ENCODE peak calls at places on chromosomes 5 and 9, in six cellular contexts. Y is nephron progenitor cell, Q is IMR-90, F is suprapubic skin, S is GM10248, X is GM12865. G is an unnamed sample.

GRCh38 chr9:101639301-101639700 is 44.5 kb upstream of the PPP3R2 start:
- DNase-seq in Q (no peak), S (no peak), X (no peak), Y (no peak), F (no peak), G (no peak)

GRCh38 chr5:75331095-75332090 is 5.6 kb upstream of the HMGCR start:
- DNase-seq in X (peak), S (no peak), Y (no peak), F (no peak), Q (no peak), G (no peak)

GRCh38 chr9:127361561-127361960 is 35.4 kb upstream of the SLC2A8 start:
- DNase-seq in S (no peak), Y (no peak), X (peak), Q (no peak), F (no peak), G (no peak)

GRCh38 chr5:101062902-101063301 is 159.8 kb upstream of the ST8SIA4 start:
- DNase-seq in X (no peak), S (no peak), F (no peak), Y (no peak), Q (no peak), G (no peak)

GRCh38 chr5:135437796-135438560 is 9.2 kb downstream of the DCANP1 start:
- DNase-seq in F (no peak), Y (no peak), S (no peak), Q (peak), X (no peak), G (peak)

GRCh38 chr5:53730938-53731337 is 170.5 kb downstream of the NDUFS4 start:
- DNase-seq in F (no peak), X (peak), Q (no peak), S (no peak), Y (no peak), G (no peak)

GRCh38 chr9:92234503-92234902 is 59.0 kb downstream of the IARS1 start:
- DNase-seq in F (no peak), S (no peak), Y (no peak), X (no peak), Q (no peak), G (no peak)

GRCh38 chr5:51378415-51378777 is 4.9 kb upstream of the ISL1 start:
- DNase-seq in Y (peak), S (no peak), X (no peak), F (no peak), Q (no peak), G (no peak)

GRCh38 chr9:14531424-14532269 is 161.6 kb downstream of the ZDHHC21 start:
- DNase-seq in Q (no peak), S (no peak), F (no peak), X (no peak), Y (no peak), G (no peak)

GRCh38 chr5:102625446-102625845 is 126.6 kb upstream of the SLCO6A1 start:
- DNase-seq in S (no peak), Y (no peak), F (no peak), X (no peak), Q (no peak), G (no peak)

GRCh38 chr5:68593211-68593701 is 377.7 kb downstream of the PIK3R1 start:
- DNase-seq in F (no peak), Y (no peak), Q (no peak), X (no peak), S (no peak), G (no peak)

GRCh38 chr9:21670374-21670773 is 132.1 kb upstream of the MTAP start:
- DNase-seq in Q (no peak), S (no peak), F (no peak), Y (no peak), X (no peak), G (no peak)

GRCh38 chr5:37951946-37952721 is 112.3 kb upstream of the GDNF start:
- DNase-seq in Q (no peak), S (no peak), F (no peak), X (no peak), Y (peak), G (no peak)

GRCh38 chr5:35177783-35178182 is 52.5 kb downstream of the PRLR start:
- DNase-seq in X (no peak), S (no peak), F (no peak), Q (no peak), Y (no peak), G (no peak)

GRCh38 chr5:181088289-181088688 is 42.7 kb downstream of the OR2V1 start:
- DNase-seq in S (no peak), X (peak), Y (no peak), F (no peak), Q (no peak), G (no peak)

GRCh38 chr9:111985315-111985714 is 88.7 kb downstream of the UGCG start:
- DNase-seq in Y (no peak), F (no peak), Q (no peak), S (no peak), X (peak), G (no peak)

GRCh38 chr5:108129129-108129528 is 252.8 kb downstream of the FBXL17 start:
- DNase-seq in S (no peak), X (no peak), Q (no peak), Y (no peak), F (no peak), G (no peak)

GRCh38 chr5:56588636-56589485 is 226.5 kb upstream of the MAP3K1 start:
- DNase-seq in Y (peak), S (peak), X (peak), F (peak), Q (no peak), G (no peak)

GRCh38 chr9:126979461-126979860 is 64.9 kb downstream of the RALGPS1 start:
- DNase-seq in Y (no peak), Q (no peak), S (no peak), X (no peak), F (no peak), G (no peak)

GRCh38 chr5:100518377-100518776 is 16.8 kb upstream of the FAM174A start:
- DNase-seq in S (no peak), F (no peak), X (no peak), Y (no peak), Q (no peak), G (no peak)

GRCh38 chr5:72624641-72625236 is 117.5 kb upstream of the ZNF366 start:
- DNase-seq in F (no peak), Q (peak), X (no peak), Y (no peak), S (no peak), G (peak)

GRCh38 chr5:107072440-107072839 is 598.3 kb downstream of the EFNA5 start:
- DNase-seq in Q (peak), X (no peak), F (no peak), S (no peak), Y (no peak), G (peak)

GRCh38 chr5:14871084-14871572 is 450 bp downstream of the ANKH start:
- DNase-seq in F (peak), X (peak), Q (no peak), S (peak), Y (no peak), G (no peak)

GRCh38 chr5:122076669-122077450 is 1.2 kb downstream of the LOX start:
- DNase-seq in S (peak), Y (peak), F (peak), Q (peak), X (peak), G (peak)

GRCh38 chr5:150791536-150791935 is 13.0 kb downstream of the SMIM3 start:
- DNase-seq in Y (no peak), S (no peak), F (no peak), Q (peak), X (no peak), G (no peak)

GRCh38 chr9:25003686-25004085 is 458.0 kb upstream of the IZUMO3 start:
- DNase-seq in Y (peak), S (no peak), Q (no peak), X (no peak), F (no peak), G (no peak)

GRCh38 chr9:37333288-37333687 is 89.2 kb upstream of the GRHPR start:
- DNase-seq in F (no peak), S (no peak), Q (no peak), X (no peak), Y (no peak), G (no peak)

GRCh38 chr5:121841900-121842299 is 9.8 kb upstream of the FTMT start:
- DNase-seq in Q (no peak), S (no peak), F (no peak), X (no peak), Y (no peak), G (peak)

GRCh38 chr5:19978466-19978865 is 9.5 kb downstream of the CDH18 start:
- DNase-seq in Y (no peak), Q (no peak), F (no peak), X (no peak), S (no peak), G (no peak)

GRCh38 chr5:64026493-64026892 is 64.2 kb upstream of the HTR1A start:
- DNase-seq in S (no peak), F (no peak), X (no peak), Y (no peak), Q (no peak), G (no peak)

GRCh38 chr5:78490709-78491485 is 130.5 kb downstream of the SCAMP1 start:
- DNase-seq in F (no peak), Q (peak), Y (no peak), X (no peak), S (no peak), G (no peak)

GRCh38 chr5:150710165-150710564 is 9.3 kb upstream of the RBM22 start:
- DNase-seq in Y (no peak), S (no peak), Q (no peak), F (no peak), X (no peak), G (no peak)

GRCh38 chr9:36665921-36666429 is 93.3 kb downstream of the MELK start:
- DNase-seq in X (peak), Y (no peak), Q (peak), S (peak), F (no peak), G (peak)

GRCh38 chr5:159601216-159601615 is 270.9 kb upstream of the IL12B start:
- DNase-seq in S (no peak), X (no peak), Y (no peak), Q (no peak), F (no peak), G (peak)

GRCh38 chr5:157575096-157575872 is at the start of gene ADAM19:
- DNase-seq in Q (peak), X (peak), S (peak), Y (peak), F (no peak), G (peak)

GRCh38 chr9:100425758-100426157 is 1.2 kb upstream of the MSANTD3 start:
- DNase-seq in F (no peak), S (no peak), X (no peak), Y (no peak), Q (no peak), G (no peak)

GRCh38 chr5:164060956-164061355 is 555.5 kb downstream of the MAT2B start:
- DNase-seq in Q (no peak), X (no peak), S (no peak), F (no peak), Y (no peak), G (no peak)

GRCh38 chr9:72925126-72925810 is 27.6 kb downstream of the ALDH1A1 start:
- DNase-seq in Q (no peak), S (no peak), X (no peak), F (no peak), Y (no peak), G (no peak)

GRCh38 chr5:177440211-177440989 is 6.2 kb upstream of the PRR7 start:
- DNase-seq in X (peak), Y (no peak), Q (no peak), F (no peak), S (no peak), G (no peak)

GRCh38 chr5:131413605-131414559 is 150.0 kb downstream of the CDC42SE2 start:
- DNase-seq in X (peak), Y (no peak), S (peak), Q (no peak), F (no peak), G (no peak)

DNA sequence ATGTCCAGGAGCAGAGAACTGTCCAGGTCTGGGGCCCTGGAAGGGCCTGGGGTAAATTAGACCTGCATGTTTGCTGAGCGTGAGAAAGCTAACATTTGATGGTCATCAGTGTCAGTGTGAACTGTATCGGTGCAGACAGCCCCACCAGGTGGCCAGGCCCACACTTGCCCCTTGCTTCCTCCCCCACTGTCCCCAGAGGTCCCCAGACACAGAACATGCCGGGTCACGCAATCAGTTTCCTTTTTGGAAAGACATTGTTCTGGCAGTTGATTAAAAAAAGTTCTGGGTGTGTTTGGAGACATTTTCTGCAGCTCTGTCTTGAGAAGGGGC is 1.5 kb downstream of the NKD2 start:
- DNase-seq in Q (no peak), Y (no peak), F (no peak), S (no peak), X (no peak), G (no peak)
- TF ChIP-seq CTCF in Q (no peak), Y (no peak), F (no peak), S (no peak), X (no peak), G (no peak)

GRCh38 chr9:136526625-136527066 is 19.2 kb downstream of the NOTCH1 start:
- DNase-seq in F (no peak), Y (peak), Q (no peak), S (no peak), X (no peak), G (no peak)

GRCh38 chr9:136525207-136525606 is 20.6 kb downstream of the NOTCH1 start:
- DNase-seq in Q (no peak), F (no peak), Y (peak), X (no peak), S (no peak), G (no peak)

GRCh38 chr9:136527131-136527530 is 18.7 kb downstream of the NOTCH1 start:
- DNase-seq in Y (no peak), Q (no peak), F (no peak), X (no peak), S (no peak), G (no peak)

GRCh38 chr9:136527721-136528710 is 17.8 kb downstream of the NOTCH1 start:
- DNase-seq in F (no peak), Q (no peak), S (peak), X (peak), Y (peak), G (peak)

DNA sequence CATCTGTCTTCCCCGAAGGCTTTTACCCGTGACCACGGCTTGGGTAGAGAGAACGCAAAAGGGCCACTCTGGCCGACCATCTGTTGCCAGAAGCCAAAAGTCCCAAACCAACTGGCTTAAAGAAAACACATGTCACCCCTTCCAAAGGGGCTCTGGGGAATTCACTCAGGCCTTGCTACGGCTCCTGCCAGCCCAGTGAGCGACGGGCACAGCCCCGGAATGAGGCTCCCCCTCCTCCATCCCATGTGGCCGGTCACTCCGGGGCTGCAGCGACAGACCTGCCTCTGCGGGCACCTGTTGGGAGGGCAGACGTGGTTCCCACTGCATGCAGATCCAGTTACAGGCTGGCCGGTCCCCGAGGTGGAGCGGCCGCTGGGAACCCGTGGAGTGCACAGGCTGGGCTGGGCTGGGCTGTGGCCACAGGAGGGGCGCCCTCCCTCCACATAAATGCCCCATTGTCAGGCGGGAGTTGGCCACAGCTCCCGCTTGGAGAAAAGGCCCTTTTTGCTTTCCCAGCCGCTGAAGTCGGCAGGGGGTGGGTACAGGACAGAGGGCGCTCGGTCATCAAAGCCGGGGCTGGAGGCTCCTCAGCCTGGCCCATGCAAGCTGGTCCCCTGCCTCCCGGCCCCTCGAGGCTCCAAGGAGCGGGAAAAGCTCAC is 19.9 kb downstream of the NOTCH1 start:
- DNase-seq in F (no peak), S (no peak), Q (no peak), X (no peak), Y (peak), G (peak)
- TF ChIP-seq CTCF in F (no peak), S (no peak), Q (no peak), X (no peak), Y (no peak), G (peak)

GRCh38 chr9:110457245-110457644 is 119.6 kb upstream of the TXNDC8 start:
- DNase-seq in Y (no peak), X (no peak), F (no peak), Q (no peak), S (no peak), G (no peak)

GRCh38 chr9:110455860-110456259 is 118.2 kb upstream of the TXNDC8 start:
- DNase-seq in S (no peak), Q (no peak), X (no peak), F (no peak), Y (no peak), G (no peak)

DNA sequence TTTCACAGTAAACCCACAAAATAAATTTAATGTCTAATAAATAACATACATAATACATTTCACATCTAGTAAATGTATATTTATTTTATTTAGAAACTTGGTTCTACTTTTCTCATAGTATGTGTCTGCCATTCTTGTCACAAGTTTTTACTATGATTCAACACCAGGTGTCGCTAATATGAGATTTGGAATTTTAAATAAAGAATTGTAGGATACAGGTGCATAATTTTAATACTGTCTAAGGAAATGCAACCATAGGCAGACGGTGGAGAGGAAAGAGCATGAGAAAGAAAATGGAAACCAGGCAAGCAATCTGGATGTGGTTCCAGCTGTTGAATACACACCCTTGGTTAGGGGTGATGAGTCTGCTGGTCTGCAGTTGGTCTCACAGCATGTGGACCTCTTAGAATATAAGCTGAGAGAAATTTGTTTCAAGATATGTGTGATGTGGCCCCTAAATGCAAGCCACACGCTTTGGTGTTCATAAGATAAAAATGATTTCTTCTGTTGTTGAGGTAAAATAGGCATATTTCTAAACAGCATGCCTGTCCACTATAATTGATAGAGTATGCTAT is 114.7 kb upstream of the TXNDC8 start:
- DNase-seq in X (peak), Q (peak), S (no peak), Y (no peak), F (no peak), G (peak)
- TF ChIP-seq CTCF in X (peak), Q (peak), S (peak), Y (peak), F (no peak), G (peak)

DNA sequence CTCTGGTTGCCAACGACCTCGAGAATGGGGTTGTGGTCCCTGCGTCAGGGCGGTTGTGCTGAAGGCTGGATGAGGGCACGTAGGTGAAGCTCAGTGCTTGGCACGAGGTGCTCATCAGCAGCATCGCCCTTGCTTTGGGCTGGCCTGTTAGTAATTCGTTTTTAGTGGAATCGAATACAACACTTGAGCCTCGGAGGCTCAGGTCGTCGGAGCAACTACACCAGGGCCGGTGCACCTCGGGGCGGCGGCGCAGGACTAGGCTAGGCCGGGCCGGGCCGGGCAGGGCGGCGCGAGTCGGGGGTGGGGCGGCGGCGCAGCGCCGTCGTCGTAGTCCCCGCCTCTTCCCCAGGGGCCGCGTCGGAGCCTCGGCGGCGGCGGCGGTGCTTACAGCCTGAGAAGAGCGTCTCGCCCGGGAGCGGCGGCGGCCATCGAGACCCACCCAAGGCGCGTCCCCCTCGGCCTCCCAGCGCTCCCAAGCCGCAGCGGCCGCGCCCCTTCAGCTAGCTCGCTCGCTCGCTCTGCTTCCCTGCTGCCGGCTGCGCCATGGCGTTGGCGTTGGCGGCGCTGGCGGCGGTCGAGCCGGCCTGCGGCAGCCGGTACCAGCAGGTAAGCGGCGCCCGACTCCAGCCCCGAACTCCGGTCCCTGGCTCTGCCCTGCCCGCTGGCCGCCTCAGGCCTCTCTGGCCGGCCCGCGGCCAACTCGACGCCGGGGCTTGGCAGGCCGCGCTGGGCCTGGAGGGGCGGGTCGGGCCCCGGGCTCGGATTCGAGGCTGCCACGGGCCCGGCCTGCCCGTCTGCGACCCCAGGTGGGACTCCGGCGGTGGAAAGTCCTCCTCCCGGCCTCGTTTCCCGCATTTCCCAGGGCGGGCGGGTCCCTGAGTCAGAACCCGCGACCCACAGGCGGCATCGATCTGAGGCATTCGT is at the start of gene NDFIP1:
- DNase-seq in S (peak), Y (peak), Q (peak), F (peak), X (peak), G (peak)
- TF ChIP-seq CTCF in S (no peak), Y (no peak), Q (no peak), F (no peak), X (no peak), G (no peak)

GRCh38 chr5:139091439-139092156 is 106.6 kb downstream of the SIL1 start:
- DNase-seq in Q (no peak), X (peak), Y (no peak), F (no peak), S (no peak), G (peak)
- TF ChIP-seq CTCF in Q (no peak), X (no peak), Y (no peak), F (peak), S (peak), G (peak)

G was measured in astrocyte of the spinal cord.